ENCODE peak calls at places on chromosomes 16 and 17, in four cellular contexts. X is HepG2, L is GM12878, U is A549. W is an unnamed sample.

GRCh38 chr17:39281806-39282205 is 56.1 kb upstream of the STAC2 start:
- DNase-seq in L (no peak), X (no peak), U (no peak), W (peak)

GRCh38 chr16:79286646-79287423 is 313.7 kb downstream of the MAF start:
- DNase-seq in U (no peak), L (peak), X (no peak), W (no peak)

GRCh38 chr17:82237083-82237745 is 8.4 kb downstream of the SLC16A3 start:
- DNase-seq in L (no peak), X (no peak), U (no peak), W (no peak)

GRCh38 chr17:48755346-48755745 is 26.8 kb upstream of the HOXB13 start:
- DNase-seq in U (no peak), L (no peak), X (no peak), W (no peak)

GRCh38 chr17:622356-622755 is 92.3 kb downstream of the VPS53 start:
- DNase-seq in X (no peak), L (no peak), U (peak), W (no peak)

GRCh38 chr16:78494674-78495073 is 395.2 kb downstream of the WWOX start:
- DNase-seq in U (no peak), L (no peak), X (no peak), W (no peak)

GRCh38 chr17:62792122-62792800 is 15.9 kb downstream of the MARCHF10 start:
- DNase-seq in U (peak), L (no peak), X (peak), W (no peak)

GRCh38 chr17:39801055-39801454 is 63.1 kb downstream of the IKZF3 start:
- DNase-seq in L (no peak), U (no peak), X (no peak), W (no peak)

GRCh38 chr17:47982091-47982617 is 11.2 kb downstream of the CDK5RAP3 start:
- DNase-seq in X (no peak), U (no peak), L (no peak), W (peak)

GRCh38 chr17:9987779-9988585 is 82.9 kb upstream of the RCVRN start:
- DNase-seq in X (peak), U (peak), L (no peak), W (peak)

GRCh38 chr17:81049973-81050551 is 15.1 kb downstream of the BAIAP2 start:
- DNase-seq in L (peak), U (peak), X (no peak), W (no peak)

GRCh38 chr17:60086822-60087591 is 8.3 kb upstream of the HEATR6 start:
- DNase-seq in U (peak), X (no peak), L (no peak), W (no peak)

GRCh38 chr17:7897773-7898172 is 9.2 kb downstream of the CHD3 start:
- DNase-seq in U (peak), X (peak), L (no peak), W (peak)

GRCh38 chr16:11409398-11409797 is 64.1 kb downstream of the RMI2 start:
- DNase-seq in U (no peak), X (no peak), L (no peak), W (no peak)

GRCh38 chr17:6462692-6463091 is 18.4 kb downstream of the PIMREG start:
- DNase-seq in L (no peak), X (no peak), U (no peak), W (no peak)

GRCh38 chr17:80122026-80122575 is 20.7 kb downstream of the GAA start:
- DNase-seq in L (no peak), X (no peak), U (no peak), W (no peak)

GRCh38 chr17:21177854-21178600 is 35.9 kb downstream of the TMEM11 start:
- DNase-seq in L (no peak), X (no peak), U (no peak), W (no peak)

GRCh38 chr17:10198509-10199249 is at the start of gene GAS7:
- DNase-seq in U (no peak), L (no peak), X (no peak), W (peak)

GRCh38 chr17:38636054-38636453 is 30.3 kb upstream of the SRCIN1 start:
- DNase-seq in X (no peak), U (no peak), L (no peak), W (peak)

GRCh38 chr16:4876646-4877297 is 29.5 kb downstream of the UBN1 start:
- DNase-seq in U (no peak), L (no peak), X (no peak), W (no peak)

GRCh38 chr17:33142703-33143299 is 150.3 kb downstream of the ASIC2 start:
- DNase-seq in X (no peak), L (no peak), U (peak), W (peak)

GRCh38 chr17:17987901-17988300 is 15.2 kb downstream of the DRC3 start:
- DNase-seq in U (no peak), L (no peak), X (no peak), W (no peak)

GRCh38 chr17:56098746-56099145 is 54.5 kb upstream of the ANKFN1 start:
- DNase-seq in U (no peak), X (no peak), L (no peak), W (no peak)

GRCh38 chr17:57380055-57380356 is 123.7 kb downstream of the MSI2 start:
- DNase-seq in L (no peak), X (no peak), U (no peak), W (peak)

GRCh38 chr16:79316004-79316458 is 284.5 kb downstream of the MAF start:
- DNase-seq in X (no peak), U (no peak), L (peak), W (no peak)

GRCh38 chr17:8488931-8489330 is 53.2 kb downstream of the NDEL1 start:
- DNase-seq in U (peak), X (no peak), L (no peak), W (no peak)

GRCh38 chr17:45003877-45004276 is 35.8 kb upstream of the C1QL1 start:
- DNase-seq in X (no peak), L (no peak), U (no peak), W (no peak)

GRCh38 chr16:46743232-46743719 is 4.9 kb downstream of the MYLK3 start:
- DNase-seq in X (peak), U (no peak), L (no peak), W (peak)

GRCh38 chr17:39737761-39738567 is at the start of gene GRB7:
- DNase-seq in X (peak), U (peak), L (no peak), W (peak)

GRCh38 chr17:36034127-36034526 is 16.4 kb upstream of the CCL23 start:
- DNase-seq in L (peak), U (no peak), X (no peak), W (no peak)

GRCh38 chr16:63617990-63618763 is 1503.7 kb downstream of the CDH11 start:
- DNase-seq in X (no peak), L (no peak), U (peak), W (no peak)

GRCh38 chr17:29390856-29391631 is 881 bp downstream of the TAOK1 start:
- DNase-seq in U (peak), L (no peak), X (peak), W (no peak)

GRCh38 chr17:2947588-2947950 is 115.8 kb downstream of the OR1D5 start:
- DNase-seq in U (no peak), L (no peak), X (no peak), W (no peak)

GRCh38 chr17:48125829-48126612 is 18.5 kb downstream of the SNX11 start:
- DNase-seq in X (no peak), L (no peak), U (no peak), W (no peak)

GRCh38 chr17:18246880-18247612 is 11.5 kb downstream of the FLII start:
- DNase-seq in L (no peak), U (peak), X (no peak), W (peak)

GRCh38 chr16:73151225-73151624 is 103.3 kb upstream of the ZFHX3 start:
- DNase-seq in X (no peak), L (no peak), U (no peak), W (no peak)

GRCh38 chr17:6638046-6638908 is 2.2 kb downstream of the KIAA0753 start:
- DNase-seq in U (no peak), X (no peak), L (no peak), W (no peak)

GRCh38 chr16:52624891-52625290 is 77.9 kb upstream of the TOX3 start:
- DNase-seq in X (no peak), L (no peak), U (no peak), W (no peak)
- TF ChIP-seq CHD4 in X (no peak), L (no peak), U (no peak), W (no peak)

GRCh38 chr17:65043802-65044201 is 12.7 kb downstream of the GNA13 start:
- DNase-seq in L (no peak), U (no peak), X (no peak), W (no peak)
- TF ChIP-seq CHD4 in L (no peak), U (no peak), X (no peak), W (no peak)

GRCh38 chr16:85289760-85290625 is 177.7 kb upstream of the CIBAR2 start:
- DNase-seq in X (peak), U (no peak), L (no peak), W (peak)

GRCh38 chr16:85290626-85291301 is 178.5 kb upstream of the CIBAR2 start:
- DNase-seq in U (no peak), L (no peak), X (no peak), W (no peak)

GRCh38 chr16:85293899-85294642 is 181.8 kb upstream of the CIBAR2 start:
- DNase-seq in X (no peak), L (no peak), U (no peak), W (no peak)

GRCh38 chr16:85288869-85289660 is 176.8 kb upstream of the CIBAR2 start:
- DNase-seq in U (no peak), L (no peak), X (peak), W (no peak)

GRCh38 chr16:85291302-85292148 is 179.3 kb upstream of the CIBAR2 start:
- DNase-seq in L (no peak), U (no peak), X (peak), W (peak)
- TF ChIP-seq CHD4 in L (no peak), U (no peak), X (peak), W (peak)

DNA sequence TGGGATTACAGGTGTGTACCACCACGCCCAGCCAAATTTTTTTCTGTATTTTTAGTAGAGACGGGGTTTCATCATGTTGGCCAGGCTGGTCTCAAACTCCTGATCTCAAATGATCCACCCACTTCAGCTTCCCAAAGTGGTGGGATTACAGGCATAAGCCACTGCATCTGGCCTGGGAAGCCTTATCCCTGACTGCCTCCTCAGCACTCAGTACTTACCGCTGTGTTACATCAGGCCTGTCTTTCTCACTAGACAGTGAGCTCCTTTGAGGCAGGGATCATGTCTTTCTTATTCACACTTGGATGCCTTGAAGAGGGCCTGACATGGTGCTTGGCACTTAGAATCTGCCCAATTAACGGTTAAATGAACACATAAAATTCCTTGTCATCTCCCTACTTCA is 56.3 kb upstream of the MTMR4 start:
- DNase-seq in U (no peak), X (no peak), L (no peak), W (no peak)
- TF ChIP-seq CHD4 in U (no peak), X (no peak), L (no peak), W (no peak)

GRCh38 chr17:67055041-67055443 is 10.7 kb downstream of the CACNG1 start:
- DNase-seq in U (no peak), L (no peak), X (no peak), W (no peak)

GRCh38 chr17:67052720-67053437 is 8.5 kb downstream of the CACNG1 start:
- DNase-seq in X (no peak), L (no peak), U (no peak), W (no peak)

GRCh38 chr17:67053438-67054000 is 9.2 kb downstream of the CACNG1 start:
- DNase-seq in U (no peak), X (no peak), L (no peak), W (no peak)

GRCh38 chr17:67054608-67055007 is 10.3 kb downstream of the CACNG1 start:
- DNase-seq in X (no peak), U (no peak), L (no peak), W (no peak)

GRCh38 chr17:67054011-67054591 is 9.7 kb downstream of the CACNG1 start:
- DNase-seq in L (no peak), U (no peak), X (no peak), W (no peak)
- TF ChIP-seq CHD4 in L (no peak), U (no peak), X (no peak), W (no peak)

GRCh38 chr17:43542854-43543253 is 3.3 kb downstream of the ETV4 start:
- DNase-seq in L (no peak), U (no peak), X (no peak), W (no peak)

GRCh38 chr17:43543771-43544575 is 2.2 kb downstream of the ETV4 start:
- DNase-seq in U (no peak), L (no peak), X (peak), W (peak)

GRCh38 chr17:43540821-43541674 is 5.1 kb downstream of the ETV4 start:
- DNase-seq in U (no peak), L (no peak), X (no peak), W (no peak)

GRCh38 chr17:43545383-43545632 is 832 bp downstream of the ETV4 start:
- DNase-seq in X (no peak), L (no peak), U (no peak), W (peak)

GRCh38 chr17:43543300-43543699 is 2.8 kb downstream of the ETV4 start:
- DNase-seq in L (no peak), X (no peak), U (no peak), W (no peak)
- TF ChIP-seq CHD4 in L (no peak), X (no peak), U (no peak), W (no peak)

DNA sequence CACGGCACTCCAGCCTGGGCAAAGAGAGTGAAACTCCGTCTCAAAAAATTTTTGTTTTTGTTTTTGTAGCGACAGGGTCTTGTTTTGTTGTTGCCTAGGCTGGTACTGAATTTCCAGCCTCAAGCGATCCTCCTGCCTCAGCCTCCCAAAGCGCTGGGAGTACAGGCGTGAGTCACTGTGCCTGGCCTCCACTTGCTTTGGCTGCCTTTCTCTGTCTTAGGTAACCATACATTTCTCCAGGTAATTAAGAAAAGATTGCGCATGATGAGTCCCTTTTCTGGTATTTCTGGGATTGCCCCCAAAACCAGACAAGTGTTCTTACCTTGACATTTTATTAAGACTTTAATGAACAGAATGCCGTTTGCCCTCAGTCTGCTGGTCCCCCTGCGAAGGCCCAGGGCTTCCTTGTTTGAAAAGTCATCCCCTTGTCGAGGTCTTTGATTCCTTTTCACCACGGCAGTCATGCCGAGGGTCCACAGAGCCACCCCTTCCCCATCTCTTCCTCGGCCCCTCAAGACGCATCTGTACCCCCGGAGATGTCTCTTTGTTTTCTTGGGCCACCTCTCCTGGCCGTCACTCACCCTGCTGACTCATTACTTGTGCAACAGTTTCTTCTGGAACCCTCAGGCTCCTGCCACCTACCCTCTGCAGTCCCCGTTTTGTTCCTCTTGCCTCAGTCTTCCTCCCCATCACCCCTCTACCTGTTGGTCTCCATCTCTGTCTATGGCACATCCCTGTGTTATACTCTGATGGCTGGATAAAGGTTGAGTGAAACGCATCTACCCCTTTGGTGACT is 151.0 kb downstream of the SEC14L1 start:
- DNase-seq in X (no peak), U (no peak), L (no peak), W (no peak)
- TF ChIP-seq CHD4 in X (no peak), U (no peak), L (no peak), W (no peak)

GRCh38 chr17:50511058-50511457 is 2.8 kb downstream of the MYCBPAP start:
- DNase-seq in X (no peak), L (peak), U (no peak), W (no peak)
- TF ChIP-seq CHD4 in X (no peak), L (no peak), U (no peak), W (no peak)

W was measured in K562.